ENCODE peak calls at places on chromosomes 7 and 10, in eight cellular contexts. M is endodermal cell, W is brain microvascular endothelial cell, A is neural progenitor cell, S is cardiac fibroblast, V is mesothelial cell of epicardium, Q is GM20000, Z is MCF 10A. G is an unnamed sample.
A peak's percentile ranks its signal among the peaks of the same experiment; 100 is the strongest.

GRCh38 chr10:65358565-65358964 is 1567.3 kb upstream of the LRRTM3 start:
- DNase-seq in Q (peak; percentile 2), W (peak; percentile 46), S (peak; percentile 34), A (peak; percentile 31), M (peak; percentile 69), V (no peak), Z (peak; percentile 45), G (no peak)

GRCh38 chr10:91683976-91684375 is 51.1 kb upstream of the PPP1R3C start:
- DNase-seq in M (no peak), S (peak; percentile 19), W (peak; percentile 61), Z (peak; percentile 63), Q (no peak), A (peak; percentile 28), V (no peak), G (no peak)

GRCh38 chr10:14904316-14904732 is 25.7 kb downstream of the SUV39H2 start:
- DNase-seq in M (no peak), Z (peak; percentile 39), Q (peak; percentile 22), W (peak; percentile 22), V (no peak), S (peak; percentile 53), A (peak; percentile 43), G (no peak)

GRCh38 chr10:59181668-59182067 is 5.2 kb downstream of the PHYHIPL start:
- DNase-seq in W (peak; percentile 65), Q (peak; percentile 51), A (peak; percentile 69), M (peak; percentile 46), V (no peak), S (peak; percentile 76), Z (peak; percentile 65), G (no peak)

GRCh38 chr10:24448351-24449009 is 239.5 kb downstream of the KIAA1217 start:
- DNase-seq in V (no peak), A (no peak), M (no peak), Z (no peak), S (no peak), W (no peak), Q (no peak), G (no peak)

GRCh38 chr10:76309744-76310441 is 878.5 kb downstream of the LRMDA start:
- DNase-seq in S (peak; percentile 27), M (no peak), Q (no peak), A (no peak), V (no peak), W (no peak), Z (no peak), G (no peak)

GRCh38 chr10:132408367-132408781 is 11.4 kb downstream of the PWWP2B start:
- DNase-seq in V (no peak), Z (no peak), M (peak; percentile 78), W (no peak), S (no peak), A (no peak), Q (no peak), G (no peak)

GRCh38 chr10:70652761-70653657 is 19.3 kb upstream of the ADAMTS14 start:
- DNase-seq in Z (peak; percentile 83), Q (no peak), M (no peak), W (peak; percentile 98), A (no peak), V (no peak), S (peak; percentile 91), G (peak; percentile 49)

GRCh38 chr10:58237014-58237830 is 30.5 kb downstream of the IPMK start:
- DNase-seq in S (peak; percentile 90), M (no peak), V (no peak), Q (no peak), Z (peak; percentile 78), W (peak; percentile 87), A (no peak), G (no peak)

GRCh38 chr7:47232751-47233412 is 349.0 kb downstream of the TNS3 start:
- DNase-seq in Q (no peak), V (no peak), A (no peak), Z (no peak), W (no peak), M (no peak), S (no peak), G (no peak)

GRCh38 chr10:43124574-43125273 is 13.5 kb upstream of the CSGALNACT2 start:
- DNase-seq in M (peak; percentile 33), V (no peak), Z (no peak), S (no peak), A (no peak), W (no peak), Q (no peak), G (no peak)

GRCh38 chr10:121846555-121846954 is 81.3 kb downstream of the ATE1 start:
- DNase-seq in M (no peak), Z (no peak), W (no peak), Q (no peak), S (no peak), A (no peak), V (no peak), G (no peak)

GRCh38 chr7:194996-195829 is 2.8 kb downstream of the FAM20C start:
- DNase-seq in V (no peak), M (no peak), S (peak; percentile 42), W (no peak), Z (peak; percentile 38), A (no peak), Q (no peak), G (no peak)

GRCh38 chr10:95229724-95230627 is 35.9 kb downstream of the ACSM6 start:
- DNase-seq in A (peak; percentile 64), S (peak; percentile 91), M (peak; percentile 88), Q (no peak), Z (peak; percentile 89), W (peak; percentile 94), V (no peak), G (no peak)

GRCh38 chr7:77746824-77747165 is 50.5 kb downstream of the RSBN1L start:
- DNase-seq in Z (no peak), V (no peak), Q (no peak), W (no peak), M (no peak), S (no peak), A (no peak), G (no peak)

GRCh38 chr10:29736325-29737208 is 101.8 kb upstream of the SVIL start:
- DNase-seq in Z (peak; percentile 47), A (peak; percentile 84), V (peak; percentile 36), W (peak; percentile 27), S (peak; percentile 60), M (peak; percentile 88), Q (peak; percentile 59), G (peak; percentile 75)
- TF ChIP-seq CTCF in Z (no peak), A (no peak), V (no peak), W (no peak), S (no peak), M (no peak), Q (no peak), G (no peak)

DNA sequence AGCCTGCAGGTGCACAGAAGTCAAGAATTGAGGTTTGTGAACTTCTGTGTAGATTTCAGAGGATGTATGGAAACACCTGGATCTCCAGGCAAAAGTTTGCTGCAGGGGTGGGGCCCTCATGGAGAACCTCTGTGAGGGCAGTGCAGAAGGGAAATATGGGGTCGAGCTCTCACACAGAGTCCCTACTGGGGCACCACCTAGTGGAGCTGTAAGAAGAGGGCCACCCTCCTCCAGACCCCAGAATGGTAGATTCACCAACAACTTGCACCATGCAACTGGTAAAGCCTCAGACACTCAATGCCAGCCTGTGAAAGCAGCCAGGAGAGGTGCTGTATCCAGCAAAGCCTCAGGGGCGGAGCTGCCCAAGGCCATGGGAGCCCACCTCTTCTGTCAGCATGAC is 205.8 kb downstream of the CCSER2 start:
- DNase-seq in A (no peak), S (no peak), Z (no peak), W (no peak), M (no peak), Q (no peak), V (no peak), G (no peak)
- TF ChIP-seq CTCF in A (peak; percentile 20), S (no peak), Z (peak; percentile 8), W (peak; percentile 40), M (peak; percentile 68), Q (no peak), V (no peak), G (no peak)

GRCh38 chr7:124077546-124077945 is 44.7 kb upstream of the TMEM229A start:
- DNase-seq in S (no peak), A (no peak), W (no peak), M (no peak), Z (no peak), V (no peak), Q (no peak), G (no peak)
- TF ChIP-seq CTCF in S (no peak), A (peak; percentile 12), W (peak; percentile 3), M (peak; percentile 64), Z (no peak), V (peak; percentile 42), Q (no peak), G (no peak)

GRCh38 chr10:6917125-6917524 is 337.0 kb upstream of the PRKCQ start:
- DNase-seq in A (no peak), Z (no peak), Q (no peak), V (no peak), S (peak; percentile 6), W (no peak), M (no peak), G (no peak)

GRCh38 chr10:6919077-6919476 is 339.0 kb upstream of the PRKCQ start:
- DNase-seq in A (no peak), Z (no peak), S (no peak), Q (no peak), M (no peak), W (no peak), V (no peak), G (no peak)

GRCh38 chr10:6920072-6921019 is 340.3 kb upstream of the PRKCQ start:
- DNase-seq in V (no peak), Z (peak; percentile 79), S (peak; percentile 66), W (peak; percentile 32), A (peak; percentile 87), Q (peak; percentile 76), M (peak; percentile 91), G (peak; percentile 61)

GRCh38 chr10:6916601-6917000 is 336.5 kb upstream of the PRKCQ start:
- DNase-seq in Z (no peak), M (no peak), S (no peak), Q (no peak), A (no peak), W (no peak), V (no peak), G (no peak)

DNA sequence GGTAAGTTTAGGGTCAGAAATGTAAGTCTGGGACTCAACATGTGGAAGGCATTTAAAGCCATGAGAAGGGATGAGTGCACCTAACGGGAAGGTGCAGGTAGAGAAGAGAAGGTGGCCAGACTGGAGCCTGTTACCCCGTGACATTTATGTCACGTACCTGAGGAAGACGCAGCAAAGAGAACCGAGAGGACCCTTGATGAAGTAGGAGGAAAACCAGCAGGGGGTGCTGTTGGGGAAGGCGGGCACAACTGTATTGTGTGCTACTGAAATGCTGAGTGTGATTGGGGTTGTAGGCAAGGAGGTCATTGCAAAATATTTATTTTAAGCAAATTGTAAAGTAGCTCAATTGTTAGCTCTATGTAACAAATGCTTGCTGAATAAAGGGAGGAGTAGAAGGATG is 338.2 kb upstream of the PRKCQ start:
- DNase-seq in Z (peak; percentile 46), A (peak; percentile 44), M (peak; percentile 85), W (peak; percentile 8), V (no peak), S (peak; percentile 8), Q (peak; percentile 31), G (no peak)
- TF ChIP-seq CTCF in Z (peak; percentile 51), A (peak; percentile 55), M (peak; percentile 78), W (peak; percentile 77), V (no peak), S (no peak), Q (peak; percentile 36), G (peak; percentile 29)

DNA sequence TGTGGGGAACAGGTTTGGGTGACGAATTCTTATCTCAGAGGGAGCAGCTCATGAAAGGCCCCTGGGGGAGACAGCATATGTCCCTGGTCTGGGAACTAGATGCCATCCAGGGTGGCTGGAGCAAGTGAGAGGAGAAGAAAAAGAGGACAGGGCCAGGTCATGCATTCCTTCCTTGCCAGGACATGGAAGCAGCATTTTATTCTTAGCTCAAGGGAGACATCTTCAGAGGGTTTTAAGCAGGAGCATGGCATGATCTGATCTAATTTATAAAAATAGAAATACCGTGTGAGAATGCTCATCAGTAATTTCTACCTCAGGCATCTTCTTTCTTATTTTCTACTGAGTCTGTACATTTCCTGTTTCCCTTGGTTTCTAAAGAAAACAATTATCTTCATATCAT is 386.0 kb downstream of the GALNT17 start:
- DNase-seq in Z (no peak), W (no peak), S (no peak), Q (no peak), M (no peak), A (no peak), V (no peak), G (no peak)
- TF ChIP-seq CTCF in Z (no peak), W (no peak), S (no peak), Q (no peak), M (no peak), A (no peak), V (no peak), G (no peak)

G was measured in psoas muscle.